ENCODE peak calls at places on chromosomes 13 and 19, in eight cellular contexts. M is tibial artery; I is colonic mucosa; R is dorsolateral prefrontal cortex; Y is HCT116; L is kidney; Z is CD8-positive, alpha-beta T cell; P is AG04450. K is an unnamed sample.

GRCh38 chr19:11480081-11480926 is 542 bp downstream of the ELAVL3 start:
- DNase-seq in I (no peak), Y (no peak), M (no peak), R (no peak), L (peak; percentile 80), P (no peak), Z (no peak), K (no peak)

GRCh38 chr19:43444531-43445340 is 20.7 kb downstream of the LYPD3 start:
- DNase-seq in I (no peak), Z (no peak), Y (no peak), L (peak; percentile 80), R (no peak), P (no peak), M (no peak), K (no peak)

GRCh38 chr19:13007292-13008045 is 12.2 kb downstream of the NFIX start:
- DNase-seq in I (no peak), Z (no peak), M (peak; percentile 80), R (no peak), P (no peak), Y (no peak), L (no peak), K (no peak)

GRCh38 chr13:97726664-97727235 is 226.7 kb upstream of the IPO5 start:
- DNase-seq in L (no peak), Y (no peak), I (no peak), Z (no peak), M (no peak), P (no peak), R (no peak), K (peak; percentile 75)

GRCh38 chr19:50552540-50552939 is 15.7 kb downstream of the LRRC4B start:
- DNase-seq in I (no peak), L (no peak), Y (no peak), R (no peak), M (no peak), P (no peak), Z (no peak), K (no peak)

GRCh38 chr13:97058896-97059295 is 64.6 kb upstream of the OXGR1 start:
- DNase-seq in R (no peak), I (no peak), P (no peak), L (no peak), Z (no peak), Y (no peak), M (no peak), K (peak; percentile 49)

GRCh38 chr19:51029718-51030117 is 3.3 kb upstream of the KLK11 start:
- DNase-seq in L (no peak), Y (no peak), M (no peak), Z (no peak), P (no peak), I (no peak), R (no peak), K (no peak)

GRCh38 chr19:41870401-41870873 is 6.6 kb upstream of the CD79A start:
- DNase-seq in I (no peak), P (no peak), Y (no peak), Z (no peak), M (no peak), R (no peak), L (peak; percentile 43), K (peak; percentile 74)

GRCh38 chr19:5691205-5691929 is 1.3 kb downstream of the RPL36 start:
- DNase-seq in M (peak; percentile 45), I (peak; percentile 85), R (no peak), L (peak; percentile 91), P (no peak), Y (no peak), Z (peak; percentile 36), K (peak; percentile 74)

GRCh38 chr19:5693195-5694166 is 3.4 kb downstream of the RPL36 start:
- DNase-seq in Y (no peak), L (no peak), Z (no peak), R (no peak), I (no peak), M (no peak), P (no peak), K (no peak)

GRCh38 chr19:5692785-5693194 is 2.7 kb downstream of the RPL36 start:
- DNase-seq in Y (no peak), M (no peak), I (no peak), L (no peak), Z (no peak), R (no peak), P (no peak), K (no peak)

GRCh38 chr19:5690955-5691204 is 785 bp downstream of the RPL36 start:
- DNase-seq in Z (no peak), M (no peak), R (no peak), L (no peak), P (no peak), I (no peak), Y (no peak), K (no peak)

DNA sequence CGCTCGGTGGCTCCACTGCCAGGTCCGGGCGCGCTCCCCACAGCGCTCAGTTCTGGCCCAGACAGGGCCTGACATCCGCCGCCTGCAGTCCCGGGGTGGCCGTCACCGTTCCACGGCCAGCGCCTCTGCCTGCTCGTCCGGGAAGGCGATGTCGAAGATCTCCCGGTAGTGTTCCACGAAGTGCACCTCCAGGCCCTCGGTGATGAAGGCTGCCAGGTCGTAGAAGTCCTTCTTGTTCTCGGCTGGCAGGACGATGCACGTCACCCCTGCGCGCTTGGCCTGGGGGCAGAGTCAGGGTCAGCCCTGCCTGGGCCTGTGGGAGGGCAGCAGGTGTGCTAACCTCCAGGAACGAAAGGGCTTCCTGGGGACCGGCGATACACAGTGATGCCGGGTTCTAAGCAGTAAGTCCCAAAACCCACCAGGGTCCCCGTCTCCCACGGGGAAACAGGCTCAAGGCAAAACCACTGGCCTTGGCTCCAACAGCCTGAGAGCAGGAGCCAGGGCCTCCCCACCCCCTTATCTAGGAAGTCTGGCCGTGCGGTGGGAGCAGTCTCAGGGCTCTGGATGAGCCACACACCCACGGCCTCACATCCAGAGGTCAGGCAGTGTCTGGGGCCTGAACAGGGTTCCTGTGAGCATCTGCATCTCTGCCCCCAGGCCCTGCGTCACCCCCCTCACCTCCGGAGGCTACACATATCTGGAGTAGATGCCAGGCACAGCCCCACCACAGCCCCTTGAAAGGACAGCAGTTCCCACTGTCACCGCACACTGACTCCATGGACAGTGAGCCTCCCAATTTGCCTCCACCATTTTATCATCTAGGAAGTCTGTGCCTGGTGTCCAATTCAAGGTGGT is 2.1 kb downstream of the RPL36 start:
- DNase-seq in I (no peak), Y (no peak), P (no peak), L (peak; percentile 83), M (no peak), Z (no peak), R (no peak), K (peak; percentile 43)
- H3K4me3 ChIP-seq in I (peak overlapping the region; percentile 76), Y (peak overlapping the region; percentile 99), P (peak overlapping the region; percentile 96), L (peak overlapping the region; percentile 83), M (peak overlapping the region; percentile 58), Z (no peak overlapping the region), R (peak overlapping the region; percentile 68), K (peak overlapping the region; percentile 97)

GRCh38 chr19:4913996-4914735 is 4.9 kb downstream of the UHRF1 start:
- DNase-seq in Y (no peak), L (no peak), M (no peak), P (no peak), I (no peak), Z (peak; percentile 46), R (no peak), K (no peak)

GRCh38 chr19:4911786-4912672 is 2.7 kb downstream of the UHRF1 start:
- DNase-seq in L (peak; percentile 94), I (peak; percentile 70), Z (peak; percentile 72), P (peak; percentile 99), M (peak; percentile 69), R (peak; percentile 43), Y (peak; percentile 95), K (peak; percentile 100)

GRCh38 chr19:4911314-4911713 is 2.0 kb downstream of the UHRF1 start:
- DNase-seq in Y (no peak), I (no peak), Z (no peak), R (no peak), L (no peak), M (no peak), P (no peak), K (no peak)

GRCh38 chr19:4916292-4917082 is 7.2 kb downstream of the UHRF1 start:
- DNase-seq in Y (no peak), I (no peak), P (no peak), M (no peak), Z (peak; percentile 64), R (no peak), L (no peak), K (no peak)

GRCh38 chr19:4914736-4915501 is 5.6 kb downstream of the UHRF1 start:
- DNase-seq in P (peak; percentile 21), M (no peak), L (no peak), R (no peak), Y (peak; percentile 76), I (peak; percentile 93), Z (peak; percentile 84), K (peak; percentile 83)
- H3K4me3 ChIP-seq in P (no peak overlapping the region), M (no peak overlapping the region), L (no peak overlapping the region), R (peak overlapping the region; percentile 3), Y (no peak overlapping the region), I (peak overlapping the region; percentile 7), Z (peak overlapping the region; percentile 100), K (no peak overlapping the region)

GRCh38 chr19:38389101-38389925 is 816 bp downstream of the SPRED3 start:
- DNase-seq in Z (no peak), Y (no peak), R (no peak), M (no peak), P (peak; percentile 30), L (no peak), I (no peak), K (peak; percentile 81)

GRCh38 chr19:38389957-38390924 is 1.7 kb downstream of the SPRED3 start:
- DNase-seq in R (no peak), Y (no peak), M (no peak), I (no peak), P (no peak), L (no peak), Z (no peak), K (no peak)

GRCh38 chr19:38386968-38387549 is 775 bp downstream of the GGN start:
- DNase-seq in Z (no peak), Y (no peak), I (peak; percentile 27), L (no peak), R (no peak), P (no peak), M (peak; percentile 49), K (peak; percentile 23)

GRCh38 chr19:38387550-38388309 is at the start of gene GGN:
- DNase-seq in P (peak; percentile 87), I (peak; percentile 88), M (peak; percentile 80), Z (peak; percentile 76), L (peak; percentile 96), R (no peak), Y (peak; percentile 88), K (peak; percentile 94)

GRCh38 chr19:38388310-38389100 is at the start of gene SPRED3:
- DNase-seq in Y (no peak), P (no peak), I (no peak), M (no peak), Z (no peak), L (peak; percentile 82), R (no peak), K (no peak)
- H3K4me3 ChIP-seq in Y (peak within 1 kb of the TSS; percentile 68), P (peak within 1 kb of the TSS; percentile 93), I (peak within 1 kb of the TSS; percentile 44), M (peak within 1 kb of the TSS; percentile 54), Z (peak within 1 kb of the TSS; percentile 68), L (peak within 1 kb of the TSS; percentile 64), R (peak within 1 kb of the TSS; percentile 73), K (peak within 1 kb of the TSS; percentile 85)

DNA sequence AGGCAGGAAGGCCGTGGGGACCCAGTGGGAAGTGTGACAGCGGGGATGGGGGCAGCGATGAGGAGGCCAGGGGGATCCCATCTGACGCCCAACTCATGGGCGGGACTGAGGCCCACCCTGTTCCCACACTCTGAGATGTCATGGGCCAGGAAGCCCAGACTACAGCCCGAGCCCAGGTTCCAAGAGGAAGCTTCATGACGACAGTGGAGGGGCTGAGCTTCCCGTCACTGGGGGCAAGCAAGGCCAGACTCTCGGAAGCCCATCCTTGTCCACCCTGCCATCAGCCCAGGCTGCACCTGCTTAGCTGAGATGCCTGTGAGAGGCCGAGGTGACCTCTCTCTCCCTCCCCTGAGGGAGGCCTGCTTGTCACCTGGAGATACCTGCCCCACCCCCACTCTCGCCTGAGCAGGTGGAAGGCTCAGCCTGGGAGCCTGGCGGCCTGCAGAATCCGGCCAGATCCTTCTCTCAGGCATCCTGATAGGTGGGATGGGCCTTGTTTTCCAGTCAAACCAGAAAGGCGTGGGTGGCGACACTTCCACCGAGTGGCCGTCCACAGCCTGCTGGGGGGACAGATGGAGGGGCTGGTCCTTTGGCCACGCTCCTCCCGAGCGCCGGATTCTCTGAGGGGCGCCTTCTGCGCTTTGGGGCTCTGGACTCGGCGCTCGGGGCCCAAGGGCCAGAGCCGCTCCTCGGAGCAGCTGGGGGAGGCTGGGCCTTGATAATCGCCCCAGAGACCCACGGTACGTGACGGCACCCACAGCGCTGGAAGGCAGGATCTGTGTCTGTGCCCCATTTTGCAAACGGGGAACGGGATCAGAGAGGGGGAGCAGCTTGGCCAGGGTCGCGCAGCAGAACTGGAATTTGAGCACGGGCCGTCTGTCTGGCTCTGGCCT is 4.8 kb downstream of the ZBTB7A start:
- DNase-seq in I (peak; percentile 94), Z (no peak), M (no peak), R (no peak), Y (no peak), P (no peak), L (peak; percentile 92), K (peak; percentile 31)
- H3K4me3 ChIP-seq in I (peak overlapping the region; percentile 72), Z (peak overlapping the region; percentile 22), M (peak overlapping the region; percentile 46), R (peak overlapping the region; percentile 26), Y (peak overlapping the region; percentile 36), P (no peak overlapping the region), L (peak overlapping the region; percentile 58), K (peak overlapping the region; percentile 16)

K was measured in fibroblast of mammary gland.